ENCODE peak calls at places on chromosomes 1 and 21, in five cellular contexts. S is activated CD8-positive, alpha-beta memory T cell treated with anti-CD3 and anti-CD28 coated beads, Interleukin-2, amount 50 U/mL, for 4 hours; I is endothelial cell; M is pancreas; Z is CD8-positive, alpha-beta memory T cell. H is an unnamed sample.
A peak's percentile ranks its signal among the peaks of the same experiment; 100 is the strongest.

GRCh38 chr1:911875-912739 is 11.6 kb upstream of the SAMD11 start:
- DNase-seq in I (no peak), M (no peak), Z (no peak), S (no peak), H (no peak)

GRCh38 chr1:1085911-1086841 is 12.1 kb upstream of the RNF223 start:
- DNase-seq in S (peak; percentile 11), M (no peak), I (no peak), Z (no peak), H (no peak)

GRCh38 chr1:26785611-26786436 is 1.9 kb upstream of the PIGV start:
- DNase-seq in M (no peak), Z (no peak), S (no peak), I (peak; percentile 19), H (no peak)

GRCh38 chr1:55480396-55480795 is 265.2 kb upstream of the USP24 start:
- DNase-seq in S (no peak), Z (no peak), I (no peak), M (no peak), H (no peak)

GRCh38 chr1:227227761-227228160 is 90.5 kb downstream of the CDC42BPA start:
- DNase-seq in I (no peak), S (no peak), Z (no peak), M (no peak), H (no peak)

GRCh38 chr21:43632373-43632905 is 26.8 kb downstream of the HSF2BP start:
- DNase-seq in S (no peak), Z (no peak), I (no peak), M (no peak), H (no peak)

GRCh38 chr1:8552820-8553397 is 235.0 kb downstream of the SLC45A1 start:
- DNase-seq in I (no peak), Z (no peak), S (no peak), M (no peak), H (no peak)

GRCh38 chr1:44318097-44319088 is 36.7 kb downstream of the ERI3 start:
- DNase-seq in I (peak; percentile 57), M (peak; percentile 48), S (peak; percentile 38), Z (peak; percentile 26), H (no peak)

GRCh38 chr1:145846191-145846590 is 761 bp downstream of the NUDT17 start:
- DNase-seq in S (peak; percentile 25), I (peak; percentile 45), M (no peak), Z (peak; percentile 20), H (peak; percentile 32)

GRCh38 chr21:45828580-45829565 is 152.7 kb upstream of the COL6A1 start:
- DNase-seq in I (no peak), M (no peak), S (no peak), Z (no peak), H (no peak)

GRCh38 chr1:150236614-150236934 is 662 bp upstream of the ANP32E start:
- DNase-seq in S (no peak), M (no peak), I (no peak), Z (no peak), H (no peak)

GRCh38 chr21:37647781-37648180 is 268.5 kb downstream of the KCNJ6 start:
- DNase-seq in I (no peak), M (no peak), Z (no peak), S (no peak), H (no peak)

GRCh38 chr1:93596329-93597089 is 85.1 kb downstream of the BCAR3 start:
- DNase-seq in Z (no peak), I (no peak), S (no peak), M (no peak), H (no peak)

GRCh38 chr21:41673071-41673470 is 93.8 kb downstream of the RIPK4 start:
- DNase-seq in Z (no peak), M (no peak), I (no peak), S (no peak), H (no peak)

GRCh38 chr1:189597083-189597482 is 880.6 kb downstream of the BRINP3 start:
- DNase-seq in M (no peak), S (no peak), Z (no peak), I (no peak), H (no peak)

GRCh38 chr1:171814692-171815091 is 26.6 kb upstream of the DNM3 start:
- DNase-seq in I (no peak), Z (no peak), M (no peak), S (no peak), H (no peak)

GRCh38 chr21:18142639-18143038 is 102.0 kb upstream of the CHODL start:
- DNase-seq in S (no peak), Z (no peak), M (no peak), I (no peak), H (no peak)

GRCh38 chr1:93537404-93537803 is 89.5 kb downstream of the FNBP1L start:
- DNase-seq in S (no peak), I (no peak), M (no peak), Z (no peak), H (no peak)

GRCh38 chr21:31848339-31848985 is 24.4 kb upstream of the HUNK start:
- DNase-seq in I (no peak), Z (no peak), S (no peak), M (no peak), H (no peak)

GRCh38 chr21:36450511-36450910 is 29.4 kb downstream of the CLDN14 start:
- DNase-seq in I (no peak), Z (no peak), M (no peak), S (no peak), H (no peak)